ENCODE peak calls at places on chromosomes 11 and 22, in four cellular contexts. M, C, V and Z are unnamed samples.

GRCh38 chr22:35022291-35022690 is 43.7 kb upstream of the ISX start:
- DNase-seq in V (no peak), C (no peak), M (no peak), Z (no peak)

GRCh38 chr22:49569286-49570031 is 258.2 kb downstream of the BRD1 start:
- DNase-seq in C (no peak), V (no peak), M (no peak), Z (no peak)

GRCh38 chr11:103968685-103969084 is 67.8 kb upstream of the DDI1 start:
- DNase-seq in V (no peak), C (no peak), M (no peak), Z (no peak)

GRCh38 chr11:71235719-71236118 is 16.7 kb downstream of the SHANK2 start:
- DNase-seq in C (no peak), M (no peak), V (no peak), Z (no peak)

GRCh38 chr22:26065847-26066246 is 103.4 kb upstream of the SEZ6L start:
- DNase-seq in C (no peak), V (no peak), M (no peak), Z (no peak)

GRCh38 chr22:50191041-50191740 is 5.5 kb downstream of the TRABD start:
- DNase-seq in V (no peak), C (no peak), M (no peak), Z (no peak)

GRCh38 chr11:1401656-1402221 is 12.0 kb downstream of the BRSK2 start:
- DNase-seq in V (peak; percentile 30), C (peak; percentile 83), M (no peak), Z (no peak)

GRCh38 chr22:48369789-48370507 is 1457.7 kb downstream of the BRD1 start:
- DNase-seq in C (no peak), M (peak; percentile 82), V (peak; percentile 85), Z (peak; percentile 99)

GRCh38 chr11:84227970-84228369 is 941.8 kb upstream of the CCDC90B start:
- DNase-seq in M (no peak), C (no peak), V (no peak), Z (no peak)

GRCh38 chr22:17284917-17285316 is 65.7 kb upstream of the ADA2 start:
- DNase-seq in C (no peak), V (no peak), M (no peak), Z (no peak)

GRCh38 chr11:73233704-73234402 is 15.8 kb downstream of the P2RY2 start:
- DNase-seq in C (no peak), V (no peak), M (no peak), Z (no peak)

GRCh38 chr11:2400761-2401435 is 348 bp downstream of the TSSC4 start:
- DNase-seq in M (no peak), C (no peak), V (no peak), Z (no peak)

GRCh38 chr11:115290479-115291390 is 213.5 kb downstream of the CADM1 start:
- DNase-seq in C (no peak), V (no peak), M (no peak), Z (no peak)

GRCh38 chr22:42942351-42942750 is 72.6 kb downstream of the PACSIN2 start:
- DNase-seq in M (no peak), V (no peak), C (no peak), Z (no peak)

GRCh38 chr22:31177420-31178162 is 17.6 kb downstream of the RNF185 start:
- DNase-seq in V (no peak), M (no peak), C (no peak), Z (no peak)

GRCh38 chr11:57885298-57886035 is 123.9 kb downstream of the CTNND1 start:
- DNase-seq in M (no peak), C (no peak), V (peak; percentile 20), Z (no peak)

GRCh38 chr11:67372232-67372992 is 986 bp downstream of the CLCF1 start:
- DNase-seq in V (no peak), M (no peak), C (peak; percentile 88), Z (no peak)

GRCh38 chr11:59144096-59144495 is 1.4 kb downstream of the FAM111A start:
- DNase-seq in M (no peak), C (no peak), V (no peak), Z (no peak)

GRCh38 chr22:26068571-26068970 is 100.7 kb upstream of the SEZ6L start:
- DNase-seq in M (no peak), C (no peak), V (no peak), Z (no peak)

GRCh38 chr22:46931414-46931813 is 169.0 kb downstream of the TBC1D22A start:
- DNase-seq in V (no peak), M (no peak), C (no peak), Z (no peak)

GRCh38 chr11:108597736-108598355 is 4.3 kb upstream of the EXPH5 start:
- DNase-seq in M (no peak), V (no peak), C (no peak), Z (no peak)

GRCh38 chr11:2890466-2891241 is 5.1 kb upstream of the CDKN1C start:
- DNase-seq in C (peak; percentile 84), M (no peak), V (no peak), Z (no peak)

GRCh38 chr11:57315491-57315890 is 9.3 kb downstream of the TNKS1BP1 start:
- DNase-seq in M (no peak), C (peak; percentile 40), V (no peak), Z (no peak)

GRCh38 chr11:132943737-132944556 is 588.4 kb downstream of the OPCML start:
- DNase-seq in C (no peak), M (no peak), V (no peak), Z (no peak)

GRCh38 chr11:32305460-32305859 is 129.9 kb downstream of the WT1 start:
- DNase-seq in C (no peak), M (no peak), V (no peak), Z (no peak)

GRCh38 chr22:33357894-33358440 is 299.8 kb upstream of the SYN3 start:
- DNase-seq in M (no peak), V (no peak), C (no peak), Z (no peak)

GRCh38 chr11:69657911-69658605 is 17.1 kb downstream of the LTO1 start:
- DNase-seq in V (peak; percentile 97), C (no peak), M (no peak), Z (no peak)

GRCh38 chr11:118689852-118690552 is 10.6 kb upstream of the TREH start:
- DNase-seq in M (peak; percentile 90), V (peak; percentile 90), C (peak; percentile 94), Z (peak; percentile 93)
- H3K27ac ChIP-seq in M (peak overlapping the region; percentile 43), V (peak overlapping the region; percentile 63), C (peak overlapping the region; percentile 11), Z (peak overlapping the region; percentile 99)

DNA sequence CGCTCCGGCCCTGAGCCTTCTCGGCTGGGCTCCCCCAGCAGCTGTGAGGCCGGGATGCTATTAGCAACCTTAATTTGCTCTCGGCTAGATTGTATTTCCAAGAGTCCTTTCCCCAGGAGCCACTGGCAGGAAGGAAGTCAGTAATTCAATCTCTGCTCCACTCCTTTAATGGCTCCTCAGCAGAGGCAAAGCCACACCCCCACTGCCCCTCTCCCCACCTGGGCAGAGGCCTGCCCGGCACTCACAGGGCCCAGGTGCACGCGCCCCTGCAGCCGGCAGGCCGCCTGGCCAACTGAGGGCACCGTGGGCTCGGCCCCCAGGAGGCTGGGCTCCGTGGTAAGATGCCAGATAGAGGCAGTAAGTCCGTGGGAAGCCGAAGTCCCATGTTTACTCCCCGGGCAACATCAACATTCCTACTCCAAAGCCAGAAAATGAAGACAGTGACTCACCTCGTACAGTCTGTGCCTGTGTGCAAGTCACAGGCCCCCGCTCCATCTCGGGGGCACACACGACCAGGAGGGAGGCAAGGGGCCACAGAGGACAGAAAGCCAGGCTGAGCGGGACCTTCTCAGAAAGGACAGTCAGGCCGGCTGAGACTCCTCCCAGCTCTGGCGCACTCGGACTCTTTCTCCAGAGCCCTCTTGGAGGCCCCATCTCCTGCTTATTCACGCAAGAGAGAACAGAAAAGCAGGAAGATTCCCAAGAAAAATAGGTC is 5.1 kb downstream of the IGSF9B start:
- DNase-seq in C (no peak), M (no peak), V (no peak), Z (no peak)
- TF ChIP-seq RNF2 in C (no peak), M (no peak), V (no peak), Z (no peak)

GRCh38 chr22:41885116-41885515 is 29.8 kb downstream of the SHISA8 start:
- DNase-seq in C (no peak), V (no peak), M (no peak), Z (no peak)
- H3K27ac ChIP-seq in C (no peak overlapping the region), V (no peak overlapping the region), M (no peak overlapping the region), Z (no peak overlapping the region)

GRCh38 chr11:5366856-5367255 is 15.5 kb downstream of the OR51B6 start:
- DNase-seq in M (no peak), V (no peak), C (no peak), Z (no peak)

GRCh38 chr11:5368502-5369043 is 15.0 kb upstream of the OR51M1 start:
- DNase-seq in V (no peak), M (no peak), C (no peak), Z (no peak)

GRCh38 chr11:5364214-5364613 is 12.9 kb downstream of the OR51B6 start:
- DNase-seq in C (no peak), M (no peak), V (no peak), Z (no peak)

GRCh38 chr11:5369793-5370192 is 13.8 kb upstream of the OR51M1 start:
- DNase-seq in M (no peak), V (no peak), C (no peak), Z (peak; percentile 1)

GRCh38 chr11:5367461-5368074 is 16.0 kb upstream of the OR51M1 start:
- DNase-seq in V (no peak), M (no peak), C (no peak), Z (no peak)
- TF ChIP-seq RNF2 in V (no peak), M (no peak), C (no peak), Z (no peak)

GRCh38 chr11:60897496-60897895 is 8.9 kb downstream of the PRPF19 start:
- DNase-seq in M (no peak), V (no peak), C (no peak), Z (no peak)

GRCh38 chr11:60902625-60903024 is 3.8 kb downstream of the PRPF19 start:
- DNase-seq in M (no peak), V (no peak), C (no peak), Z (no peak)

GRCh38 chr11:60900673-60901404 is 5.5 kb downstream of the PRPF19 start:
- DNase-seq in M (no peak), C (no peak), V (no peak), Z (no peak)

GRCh38 chr11:60899977-60900376 is 6.4 kb downstream of the PRPF19 start:
- DNase-seq in C (no peak), M (no peak), V (no peak), Z (no peak)

GRCh38 chr11:60899021-60899936 is 7.1 kb downstream of the PRPF19 start:
- DNase-seq in V (peak; percentile 56), M (no peak), C (peak; percentile 54), Z (peak; percentile 76)
- H3K27ac ChIP-seq in V (no peak overlapping the region), M (peak overlapping the region; percentile 42), C (peak overlapping the region; percentile 35), Z (peak overlapping the region; percentile 46)

GRCh38 chr22:20552450-20552894 is 45.1 kb downstream of the MED15 start:
- DNase-seq in V (peak; percentile 67), C (no peak), M (no peak), Z (no peak)

GRCh38 chr22:20549232-20549841 is 41.9 kb downstream of the MED15 start:
- DNase-seq in C (peak; percentile 72), V (no peak), M (no peak), Z (no peak)

GRCh38 chr22:20551805-20552449 is 44.5 kb downstream of the MED15 start:
- DNase-seq in V (peak; percentile 53), M (no peak), C (no peak), Z (no peak)

GRCh38 chr22:20550057-20550817 is 42.8 kb downstream of the MED15 start:
- DNase-seq in C (peak; percentile 48), V (no peak), M (no peak), Z (no peak)

GRCh38 chr22:20550851-20551744 is 43.7 kb downstream of the MED15 start:
- DNase-seq in M (no peak), C (no peak), V (no peak), Z (no peak)
- TF ChIP-seq RNF2 in M (no peak), C (no peak), V (no peak), Z (no peak)